ENCODE peak calls at places on chromosomes 1 and 21, in nine cellular contexts. One of them, this sample, is unnamed.

GRCh38 chr1:150362721-150363425 is 1.1 kb upstream of the RPRD2 start:
- DNase-seq in NCI-H1417: peak; percentile 89
- DNase-seq in NCI-H510A treated with DMSO at 0.1 percent for 48 hours: peak; percentile 73
- DNase-seq in activated CD4-positive, alpha-beta memory T cell treated with anti-CD3 and anti-CD28 coated beads, Interleukin-2, amount 10 ng/mL, durations not matched to agents 7 days and 5 days: no peak
- DNase-seq in T-helper 17 cell: no peak
- DNase-seq in germinal center: no peak
- DNase-seq in NCI-H446: no peak
- DNase-seq in hypothalamus: no peak
- DNase-seq in RCC 7860: no peak
- DNase-seq in this sample: peak; percentile 71

GRCh38 chr1:77655431-77655974 is 27.0 kb downstream of the ZZZ3 start:
- DNase-seq in NCI-H1417: peak; percentile 73
- DNase-seq in NCI-H510A treated with DMSO at 0.1 percent for 48 hours: peak; percentile 99
- DNase-seq in activated CD4-positive, alpha-beta memory T cell treated with anti-CD3 and anti-CD28 coated beads, Interleukin-2, amount 10 ng/mL, durations not matched to agents 7 days and 5 days: no peak
- DNase-seq in T-helper 17 cell: no peak
- DNase-seq in germinal center: no peak
- DNase-seq in NCI-H446: no peak
- DNase-seq in hypothalamus: no peak
- DNase-seq in RCC 7860: no peak
- DNase-seq in this sample: peak; percentile 70

GRCh38 chr1:44707959-44708831 is 22.8 kb downstream of the RNU5D-1 start:
- DNase-seq in NCI-H1417: no peak
- DNase-seq in NCI-H510A treated with DMSO at 0.1 percent for 48 hours: peak; percentile 11
- DNase-seq in activated CD4-positive, alpha-beta memory T cell treated with anti-CD3 and anti-CD28 coated beads, Interleukin-2, amount 10 ng/mL, durations not matched to agents 7 days and 5 days: no peak
- DNase-seq in T-helper 17 cell: no peak
- DNase-seq in germinal center: peak; percentile 59
- DNase-seq in NCI-H446: peak; percentile 59
- DNase-seq in hypothalamus: no peak
- DNase-seq in RCC 7860: no peak
- DNase-seq in this sample: no peak

GRCh38 chr1:209162651-209163050 is 420.9 kb upstream of the CAMK1G start:
- DNase-seq in NCI-H1417: no peak
- DNase-seq in NCI-H510A treated with DMSO at 0.1 percent for 48 hours: no peak
- DNase-seq in activated CD4-positive, alpha-beta memory T cell treated with anti-CD3 and anti-CD28 coated beads, Interleukin-2, amount 10 ng/mL, durations not matched to agents 7 days and 5 days: no peak
- DNase-seq in T-helper 17 cell: no peak
- DNase-seq in germinal center: no peak
- DNase-seq in NCI-H446: peak; percentile 88
- DNase-seq in hypothalamus: no peak
- DNase-seq in RCC 7860: no peak
- DNase-seq in this sample: no peak

GRCh38 chr1:209621329-209621728 is 30.9 kb downstream of the LAMB3 start:
- DNase-seq in NCI-H1417: no peak
- DNase-seq in NCI-H510A treated with DMSO at 0.1 percent for 48 hours: no peak
- DNase-seq in activated CD4-positive, alpha-beta memory T cell treated with anti-CD3 and anti-CD28 coated beads, Interleukin-2, amount 10 ng/mL, durations not matched to agents 7 days and 5 days: no peak
- DNase-seq in T-helper 17 cell: no peak
- DNase-seq in germinal center: no peak
- DNase-seq in NCI-H446: peak; percentile 15
- DNase-seq in hypothalamus: no peak
- DNase-seq in RCC 7860: no peak
- DNase-seq in this sample: no peak

GRCh38 chr1:228276901-228277490 is 69.2 kb downstream of the OBSCN start:
- DNase-seq in NCI-H1417: no peak
- DNase-seq in NCI-H510A treated with DMSO at 0.1 percent for 48 hours: no peak
- DNase-seq in activated CD4-positive, alpha-beta memory T cell treated with anti-CD3 and anti-CD28 coated beads, Interleukin-2, amount 10 ng/mL, durations not matched to agents 7 days and 5 days: no peak
- DNase-seq in T-helper 17 cell: no peak
- DNase-seq in germinal center: no peak
- DNase-seq in NCI-H446: no peak
- DNase-seq in hypothalamus: no peak
- DNase-seq in RCC 7860: no peak
- DNase-seq in this sample: no peak

GRCh38 chr1:183022202-183023145 is 746 bp upstream of the LAMC1 start:
- DNase-seq in NCI-H1417: peak; percentile 66
- DNase-seq in NCI-H510A treated with DMSO at 0.1 percent for 48 hours: peak; percentile 61
- DNase-seq in activated CD4-positive, alpha-beta memory T cell treated with anti-CD3 and anti-CD28 coated beads, Interleukin-2, amount 10 ng/mL, durations not matched to agents 7 days and 5 days: peak; percentile 27
- DNase-seq in T-helper 17 cell: no peak
- DNase-seq in germinal center: peak; percentile 64
- DNase-seq in NCI-H446: peak; percentile 88
- DNase-seq in hypothalamus: peak; percentile 47
- DNase-seq in RCC 7860: peak; percentile 94
- DNase-seq in this sample: peak; percentile 50

GRCh38 chr1:38962560-38962959 is 20.9 kb upstream of the RHBDL2 start:
- DNase-seq in NCI-H1417: no peak
- DNase-seq in NCI-H510A treated with DMSO at 0.1 percent for 48 hours: no peak
- DNase-seq in activated CD4-positive, alpha-beta memory T cell treated with anti-CD3 and anti-CD28 coated beads, Interleukin-2, amount 10 ng/mL, durations not matched to agents 7 days and 5 days: no peak
- DNase-seq in T-helper 17 cell: no peak
- DNase-seq in germinal center: no peak
- DNase-seq in NCI-H446: no peak
- DNase-seq in hypothalamus: no peak
- DNase-seq in RCC 7860: no peak
- DNase-seq in this sample: no peak

GRCh38 chr21:28150778-28151177 is 841.9 kb downstream of the LTN1 start:
- DNase-seq in NCI-H1417: no peak
- DNase-seq in NCI-H510A treated with DMSO at 0.1 percent for 48 hours: no peak
- DNase-seq in activated CD4-positive, alpha-beta memory T cell treated with anti-CD3 and anti-CD28 coated beads, Interleukin-2, amount 10 ng/mL, durations not matched to agents 7 days and 5 days: no peak
- DNase-seq in T-helper 17 cell: no peak
- DNase-seq in germinal center: no peak
- DNase-seq in NCI-H446: no peak
- DNase-seq in hypothalamus: no peak
- DNase-seq in RCC 7860: no peak
- DNase-seq in this sample: no peak

GRCh38 chr1:9867408-9868243 is 42.4 kb downstream of the CTNNBIP1 start:
- DNase-seq in NCI-H1417: peak; percentile 77
- DNase-seq in NCI-H510A treated with DMSO at 0.1 percent for 48 hours: peak; percentile 99
- DNase-seq in activated CD4-positive, alpha-beta memory T cell treated with anti-CD3 and anti-CD28 coated beads, Interleukin-2, amount 10 ng/mL, durations not matched to agents 7 days and 5 days: peak; percentile 90
- DNase-seq in T-helper 17 cell: peak; percentile 79
- DNase-seq in germinal center: peak; percentile 83
- DNase-seq in NCI-H446: peak; percentile 88
- DNase-seq in hypothalamus: peak; percentile 36
- DNase-seq in RCC 7860: peak; percentile 50
- DNase-seq in this sample: peak; percentile 70

GRCh38 chr1:225554216-225554812 is 98.6 kb downstream of the ENAH start:
- DNase-seq in NCI-H1417: peak; percentile 41
- DNase-seq in NCI-H510A treated with DMSO at 0.1 percent for 48 hours: no peak
- DNase-seq in activated CD4-positive, alpha-beta memory T cell treated with anti-CD3 and anti-CD28 coated beads, Interleukin-2, amount 10 ng/mL, durations not matched to agents 7 days and 5 days: no peak
- DNase-seq in T-helper 17 cell: no peak
- DNase-seq in germinal center: peak; percentile 38
- DNase-seq in NCI-H446: peak; percentile 52
- DNase-seq in hypothalamus: no peak
- DNase-seq in RCC 7860: peak; percentile 27
- DNase-seq in this sample: no peak

GRCh38 chr21:17725339-17725738 is 93.8 kb downstream of the C21orf91 start:
- DNase-seq in NCI-H1417: peak; percentile 97
- DNase-seq in NCI-H510A treated with DMSO at 0.1 percent for 48 hours: peak; percentile 2
- DNase-seq in activated CD4-positive, alpha-beta memory T cell treated with anti-CD3 and anti-CD28 coated beads, Interleukin-2, amount 10 ng/mL, durations not matched to agents 7 days and 5 days: no peak
- DNase-seq in T-helper 17 cell: no peak
- DNase-seq in germinal center: no peak
- DNase-seq in NCI-H446: no peak
- DNase-seq in hypothalamus: no peak
- DNase-seq in RCC 7860: no peak
- DNase-seq in this sample: peak; percentile 91

GRCh38 chr1:3320246-3321152 is 134.0 kb upstream of the ARHGEF16 start:
- DNase-seq in NCI-H1417: no peak
- DNase-seq in NCI-H510A treated with DMSO at 0.1 percent for 48 hours: no peak
- DNase-seq in activated CD4-positive, alpha-beta memory T cell treated with anti-CD3 and anti-CD28 coated beads, Interleukin-2, amount 10 ng/mL, durations not matched to agents 7 days and 5 days: no peak
- DNase-seq in T-helper 17 cell: no peak
- DNase-seq in germinal center: no peak
- DNase-seq in NCI-H446: no peak
- DNase-seq in hypothalamus: no peak
- DNase-seq in RCC 7860: no peak
- DNase-seq in this sample: peak; percentile 51

This sample was measured in NCI-H345.